ENCODE peak calls at places on chromosomes 1 and 21, in seven cellular contexts. H is thoracic aorta, Q is hepatocyte, R is cardiac muscle cell, O is AG04450, K is mesendoderm, Z is K562. I is an unnamed sample.

GRCh38 chr21:18987515-18988026 is 584.0 kb upstream of the TMPRSS15 start:
- DNase-seq in H (no peak), Q (no peak), R (no peak), O (no peak), K (peak; percentile 13), Z (no peak), I (no peak)

GRCh38 chr1:221279146-221279545 is 399.9 kb downstream of the HLX start:
- DNase-seq in H (no peak), Q (no peak), R (no peak), O (no peak), K (no peak), Z (no peak), I (no peak)

GRCh38 chr1:3777647-3778589 is 5.4 kb downstream of the SMIM1 start:
- DNase-seq in H (no peak), Q (peak; percentile 2), R (no peak), O (no peak), K (no peak), Z (peak; percentile 17), I (no peak)

GRCh38 chr1:42484382-42484781 is 21.3 kb downstream of the CCDC30 start:
- DNase-seq in H (no peak), Q (peak; percentile 52), R (no peak), O (peak; percentile 69), K (peak; percentile 31), Z (no peak), I (no peak)

GRCh38 chr1:231512147-231512698 is 16.2 kb upstream of the TSNAX start:
- DNase-seq in H (no peak), Q (peak; percentile 11), R (no peak), O (no peak), K (no peak), Z (no peak), I (no peak)

GRCh38 chr1:211735208-211736170 is 60.1 kb upstream of the NEK2 start:
- DNase-seq in H (no peak), Q (peak; percentile 83), R (no peak), O (peak; percentile 16), K (peak; percentile 86), Z (peak; percentile 72), I (peak; percentile 51)

GRCh38 chr1:207747627-207748492 is 4.0 kb upstream of the CD46 start:
- DNase-seq in H (no peak), Q (no peak), R (no peak), O (no peak), K (no peak), Z (peak; percentile 90), I (no peak)

GRCh38 chr1:20125091-20125490 is 5.8 kb upstream of the PLA2G2D start:
- DNase-seq in H (no peak), Q (no peak), R (no peak), O (no peak), K (no peak), Z (peak; percentile 14), I (no peak)

GRCh38 chr1:101567582-101568189 is 330.9 kb downstream of the S1PR1 start:
- DNase-seq in H (no peak), Q (peak; percentile 32), R (peak; percentile 49), O (no peak), K (peak; percentile 51), Z (peak; percentile 29), I (no peak)

GRCh38 chr1:44689447-44689765 is 14.9 kb downstream of the ARMH1 start:
- DNase-seq in H (no peak), Q (no peak), R (no peak), O (no peak), K (no peak), Z (no peak), I (no peak)

GRCh38 chr1:196651637-196652215 is at the start of gene CFH:
- DNase-seq in H (no peak), Q (peak; percentile 16), R (no peak), O (peak; percentile 71), K (no peak), Z (peak; percentile 70), I (no peak)

GRCh38 chr1:200558866-200559459 is 61.6 kb downstream of the KIF14 start:
- DNase-seq in H (no peak), Q (peak; percentile 70), R (peak; percentile 56), O (peak; percentile 41), K (peak; percentile 52), Z (peak; percentile 57), I (no peak)

GRCh38 chr1:156122519-156123355 is 8.2 kb downstream of the LMNA start:
- DNase-seq in H (peak; percentile 78), Q (peak; percentile 76), R (peak; percentile 64), O (no peak), K (peak; percentile 56), Z (peak; percentile 84), I (no peak)

GRCh38 chr1:156121441-156121840 is 6.9 kb downstream of the LMNA start:
- DNase-seq in H (no peak), Q (no peak), R (no peak), O (no peak), K (no peak), Z (no peak), I (no peak)

GRCh38 chr1:156124557-156125483 is 10.3 kb downstream of the LMNA start:
- DNase-seq in H (no peak), Q (no peak), R (no peak), O (no peak), K (no peak), Z (peak; percentile 68), I (no peak)

GRCh38 chr1:156122086-156122485 is 7.6 kb downstream of the LMNA start:
- DNase-seq in H (no peak), Q (no peak), R (no peak), O (no peak), K (no peak), Z (no peak), I (no peak)

GRCh38 chr1:156123356-156124196 is 9.1 kb downstream of the LMNA start:
- DNase-seq in H (peak; percentile 91), Q (peak; percentile 96), R (peak; percentile 96), O (peak; percentile 95), K (peak; percentile 98), Z (peak; percentile 98), I (peak; percentile 93)
- H3K27ac ChIP-seq in H (peak overlapping the region; percentile 98), Q (peak overlapping the region; percentile 98), R (peak overlapping the region; percentile 97), O (peak overlapping the region; percentile 99), K (peak overlapping the region; percentile 94), Z (peak overlapping the region; percentile 99), I (peak overlapping the region; percentile 99)

DNA sequence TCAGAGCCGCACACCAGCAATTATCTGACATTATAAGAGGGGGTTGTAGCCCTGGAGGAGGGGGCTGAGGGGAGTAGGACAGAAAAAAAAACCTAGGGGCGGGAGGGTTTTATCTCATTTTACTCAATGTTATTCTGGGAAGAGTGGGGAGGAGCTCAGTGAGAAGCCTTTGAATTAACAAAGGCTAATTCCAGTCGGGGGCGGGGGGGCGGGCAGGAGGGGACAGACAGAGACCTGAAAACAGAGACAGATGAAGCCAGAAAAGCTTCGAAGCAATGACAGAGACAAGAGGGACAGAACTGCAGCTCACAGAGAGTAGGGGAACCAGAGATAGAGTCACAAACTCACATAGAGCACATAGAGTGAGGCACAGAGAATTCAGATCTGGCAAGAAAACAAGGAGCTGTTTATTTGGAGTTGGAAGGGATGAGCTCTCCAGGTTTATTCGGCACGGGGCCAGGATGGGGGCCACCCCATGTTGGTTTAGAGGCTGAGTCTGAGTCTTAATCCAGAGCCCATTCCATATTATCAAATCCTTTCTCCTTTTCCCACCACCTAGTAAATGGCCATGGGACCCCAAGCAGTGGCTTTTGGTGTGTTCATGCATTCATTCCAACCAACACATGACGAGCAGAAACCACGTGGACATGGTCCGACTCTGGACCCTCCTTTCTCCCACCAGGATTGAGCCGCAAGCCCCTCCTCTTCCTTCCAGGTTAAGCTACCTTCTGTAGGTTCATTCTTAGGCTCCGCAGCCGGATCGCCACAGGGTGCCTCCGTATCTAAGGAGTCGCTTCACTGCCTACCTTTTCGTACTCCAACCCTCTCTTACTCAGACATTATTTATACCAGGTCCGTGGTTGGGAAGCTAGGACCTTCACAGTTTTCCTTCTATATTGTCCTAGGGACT is 63.4 kb downstream of the RHBG start:
- DNase-seq in H (no peak), Q (no peak), R (no peak), O (no peak), K (peak; percentile 72), Z (no peak), I (no peak)
- H3K27me3 ChIP-seq in H (peaks cover 51% of the 10 kb centered on the region), Q (peaks cover 98% of the 10 kb centered on the region), R (peaks cover 100% of the 10 kb centered on the region), O (peaks cover 96% of the 10 kb centered on the region), K (peaks cover 35% of the 10 kb centered on the region), Z (peaks cover 57% of the 10 kb centered on the region), I (peaks cover 99% of the 10 kb centered on the region)

GRCh38 chr1:85836736-85837135 is 128.5 kb upstream of the ZNHIT6 start:
- DNase-seq in H (no peak), Q (no peak), R (no peak), O (no peak), K (no peak), Z (no peak), I (no peak)
- H3K27ac ChIP-seq in H (no peak overlapping the region), Q (no peak overlapping the region), R (no peak overlapping the region), O (no peak overlapping the region), K (no peak overlapping the region), Z (no peak overlapping the region), I (no peak overlapping the region)

DNA sequence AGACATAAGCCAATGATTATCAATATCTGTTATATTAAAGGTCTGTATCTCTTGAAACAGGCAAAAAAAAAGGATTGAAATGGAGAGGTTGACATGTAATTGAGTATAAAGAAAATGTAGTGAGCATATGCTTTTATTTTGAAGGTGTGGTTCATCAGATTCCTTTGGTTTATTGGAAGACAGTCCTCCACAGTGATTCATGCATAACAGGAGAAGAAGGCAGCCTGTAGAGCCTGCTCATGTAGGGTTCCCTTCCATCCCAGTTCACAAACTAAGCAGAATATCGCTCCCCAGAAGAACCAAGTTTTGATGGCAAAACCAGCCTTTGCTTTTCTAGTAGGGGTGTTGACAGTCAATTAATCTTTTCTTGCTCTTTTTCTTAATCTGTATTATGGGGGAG is 1016.8 kb upstream of the ADGRL4 start:
- DNase-seq in H (no peak), Q (no peak), R (no peak), O (no peak), K (no peak), Z (no peak), I (no peak)
- H3K27me3 ChIP-seq in H (no peaks in the 10 kb centered on the region), Q (no peaks in the 10 kb centered on the region), R (no peaks in the 10 kb centered on the region), O (no peaks in the 10 kb centered on the region), K (no peaks in the 10 kb centered on the region), Z (no peaks in the 10 kb centered on the region), I (no peaks in the 10 kb centered on the region)

DNA sequence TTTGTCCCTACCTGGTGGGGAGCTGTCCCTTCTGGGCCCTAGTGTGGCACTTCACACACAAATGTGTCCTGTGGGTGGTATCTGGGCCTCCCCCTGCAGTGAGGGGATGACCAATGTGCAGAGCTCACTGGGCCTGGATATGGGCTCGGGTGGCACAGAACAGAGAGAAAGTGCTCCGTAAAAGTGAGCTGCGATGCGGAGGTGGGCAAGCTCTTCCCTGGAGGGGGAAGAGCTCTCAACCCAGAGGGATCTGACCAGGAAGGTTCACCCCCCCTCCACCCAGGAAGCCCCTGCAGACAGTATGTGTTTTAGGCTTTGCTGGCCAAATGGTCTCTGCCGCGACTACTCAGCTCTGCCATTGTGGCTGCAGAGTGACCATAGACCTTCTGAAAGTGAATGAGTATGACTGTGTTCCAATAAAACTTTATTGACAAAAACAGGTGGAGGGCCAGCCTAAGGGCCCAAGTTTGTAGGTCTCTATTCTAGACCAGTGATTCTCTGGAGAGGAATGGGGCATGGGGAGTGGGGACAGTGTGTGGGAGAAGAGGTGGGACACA is 8.6 kb upstream of the ITGB2 start:
- DNase-seq in H (no peak), Q (no peak), R (no peak), O (no peak), K (no peak), Z (no peak), I (no peak)
- H3K27ac ChIP-seq in H (no peak overlapping the region), Q (no peak overlapping the region), R (no peak overlapping the region), O (peak overlapping the region; percentile 47), K (no peak overlapping the region), Z (no peak overlapping the region), I (peak overlapping the region; percentile 93)

GRCh38 chr1:23403735-23404486 is 20.6 kb downstream of the TCEA3 start:
- DNase-seq in H (peak; percentile 75), Q (peak; percentile 93), R (peak; percentile 95), O (peak; percentile 65), K (peak; percentile 91), Z (peak; percentile 92), I (peak; percentile 98)
- H3K27me3 ChIP-seq in H (no peaks in the 10 kb centered on the region), Q (no peaks in the 10 kb centered on the region), R (no peaks in the 10 kb centered on the region), O (no peaks in the 10 kb centered on the region), K (no peaks in the 10 kb centered on the region), Z (no peaks in the 10 kb centered on the region), I (no peaks in the 10 kb centered on the region)

GRCh38 chr1:172902861-172903381 is 147.8 kb downstream of the TNFSF18 start:
- DNase-seq in H (no peak), Q (no peak), R (no peak), O (no peak), K (no peak), Z (no peak), I (no peak)
- H3K27ac ChIP-seq in H (no peak overlapping the region), Q (no peak overlapping the region), R (no peak overlapping the region), O (peak overlapping the region; percentile 11), K (no peak overlapping the region), Z (no peak overlapping the region), I (peak overlapping the region; percentile 92)